ENCODE peak calls at places on chromosomes 16 and 17, in six cellular contexts. I is body of pancreas, E is WTC11, B is thoracic aorta, L is tibial nerve, O is HFFc6. S is an unnamed sample.

GRCh38 chr16:72530434-72530833 is 358.5 kb upstream of the PMFBP1 start:
- DNase-seq in I (no peak), E (no peak), B (no peak), L (no peak), O (peak; percentile 80), S (no peak)

GRCh38 chr16:8673611-8674412 is 605 bp upstream of the ABAT start:
- DNase-seq in I (no peak), E (no peak), B (no peak), L (peak; percentile 16), O (no peak), S (no peak)

GRCh38 chr17:49216953-49217650 is 6.6 kb downstream of the ABI3 start:
- DNase-seq in I (no peak), E (no peak), B (no peak), L (peak; percentile 30), O (no peak), S (no peak)

GRCh38 chr16:89697161-89697615 is 4.3 kb downstream of the SPATA2L start:
- DNase-seq in I (no peak), E (no peak), B (no peak), L (no peak), O (no peak), S (no peak)

GRCh38 chr17:44607836-44608690 is 48.2 kb upstream of the MEIOC start:
- DNase-seq in I (no peak), E (peak; percentile 71), B (no peak), L (no peak), O (peak; percentile 20), S (peak; percentile 56)

GRCh38 chr17:4845128-4845527 is 12.0 kb downstream of the MINK1 start:
- DNase-seq in I (no peak), E (no peak), B (no peak), L (no peak), O (no peak), S (no peak)

GRCh38 chr16:66381585-66382170 is 15.2 kb downstream of the CDH5 start:
- DNase-seq in I (no peak), E (peak; percentile 4), B (no peak), L (no peak), O (no peak), S (no peak)

GRCh38 chr17:49249292-49249794 is 18.8 kb upstream of the PHOSPHO1 start:
- DNase-seq in I (no peak), E (no peak), B (no peak), L (no peak), O (no peak), S (no peak)

GRCh38 chr17:56939869-56940484 is 20.9 kb downstream of the COIL start:
- DNase-seq in I (no peak), E (peak; percentile 24), B (no peak), L (no peak), O (peak; percentile 48), S (no peak)

GRCh38 chr17:35726609-35727460 is 4.6 kb upstream of the RASL10B start:
- DNase-seq in I (peak; percentile 50), E (no peak), B (no peak), L (peak; percentile 53), O (peak; percentile 89), S (peak; percentile 69)

GRCh38 chr17:66276328-66276937 is 26.0 kb upstream of the PRKCA start:
- DNase-seq in I (no peak), E (no peak), B (no peak), L (no peak), O (peak; percentile 22), S (no peak)
- TF ChIP-seq CTCF in I (no peak), E (no peak), B (no peak), L (no peak), O (no peak), S (no peak)

GRCh38 chr16:64983983-64984382 is 137.9 kb downstream of the CDH11 start:
- DNase-seq in I (peak; percentile 12), E (peak; percentile 78), B (no peak), L (no peak), O (peak; percentile 67), S (peak; percentile 37)
- TF ChIP-seq CTCF in I (no peak), E (peak; percentile 77), B (peak; percentile 40), L (peak; percentile 42), O (peak; percentile 89), S (peak; percentile 55)

GRCh38 chr16:87661561-87661960 is 59.3 kb downstream of the JPH3 start:
- DNase-seq in I (no peak), E (peak; percentile 82), B (no peak), L (no peak), O (peak; percentile 12), S (no peak)

GRCh38 chr16:87665193-87665592 is 62.9 kb downstream of the JPH3 start:
- DNase-seq in I (no peak), E (no peak), B (no peak), L (no peak), O (no peak), S (no peak)

GRCh38 chr16:87664792-87665191 is 62.5 kb downstream of the JPH3 start:
- DNase-seq in I (no peak), E (no peak), B (no peak), L (no peak), O (no peak), S (no peak)

GRCh38 chr16:87658564-87659225 is 56.4 kb downstream of the JPH3 start:
- DNase-seq in I (no peak), E (no peak), B (no peak), L (no peak), O (no peak), S (no peak)

DNA sequence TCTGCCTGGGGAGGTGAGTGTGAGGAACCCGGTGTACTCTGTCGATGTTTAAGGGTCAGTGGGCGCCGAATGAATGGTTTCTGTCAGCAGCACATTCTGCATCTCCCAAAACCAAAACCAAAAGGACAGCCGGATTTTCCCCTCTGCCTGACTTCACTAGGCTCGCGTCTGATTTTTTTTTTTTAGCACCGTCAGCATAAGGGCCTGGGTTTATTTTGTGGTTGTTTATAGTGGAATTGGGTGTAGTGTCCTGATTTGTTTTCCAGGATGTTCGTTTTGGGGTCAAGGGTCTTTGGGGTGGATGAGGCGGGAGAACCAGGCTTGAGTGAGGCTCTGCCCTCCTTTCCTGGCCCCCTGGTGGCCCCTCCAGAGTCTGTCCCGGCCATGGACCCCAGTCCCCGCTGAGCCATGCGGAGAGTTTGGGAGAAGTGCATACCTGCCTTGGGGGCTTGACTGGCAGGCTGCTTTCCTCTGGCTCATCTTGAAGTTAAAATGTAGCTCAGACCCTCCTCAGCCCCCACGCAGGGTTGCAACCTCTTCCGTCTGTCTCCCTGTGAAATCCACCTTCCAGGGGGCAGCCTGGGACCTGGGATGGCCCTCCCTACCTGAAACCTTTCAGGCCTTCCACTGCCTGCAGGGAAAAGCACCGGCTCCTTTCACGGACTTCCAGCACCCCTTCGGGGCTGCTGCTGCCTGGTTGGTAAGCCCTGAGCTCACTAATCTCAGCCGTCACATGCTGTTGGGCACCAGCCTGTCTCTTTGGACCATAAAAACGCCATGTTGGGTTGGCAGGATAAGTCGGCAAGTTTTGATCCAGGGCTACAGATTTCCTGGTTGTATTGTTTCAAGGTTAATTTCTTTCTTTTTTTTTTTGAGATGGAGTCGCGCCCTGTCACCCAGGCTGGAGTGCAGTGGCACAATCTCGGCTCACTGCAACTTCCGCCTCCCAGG is 60.2 kb downstream of the JPH3 start:
- DNase-seq in I (no peak), E (no peak), B (no peak), L (no peak), O (no peak), S (no peak)
- TF ChIP-seq CTCF in I (no peak), E (no peak), B (no peak), L (no peak), O (peak; percentile 23), S (no peak)

GRCh38 chr17:69082696-69083095 is 22.0 kb upstream of the ABCA9 start:
- DNase-seq in I (no peak), E (no peak), B (no peak), L (no peak), O (no peak), S (no peak)

GRCh38 chr17:69090365-69090764 is 29.6 kb upstream of the ABCA9 start:
- DNase-seq in I (no peak), E (no peak), B (no peak), L (no peak), O (no peak), S (no peak)

GRCh38 chr17:69088643-69089200 is 28.0 kb upstream of the ABCA9 start:
- DNase-seq in I (no peak), E (no peak), B (no peak), L (no peak), O (no peak), S (no peak)

DNA sequence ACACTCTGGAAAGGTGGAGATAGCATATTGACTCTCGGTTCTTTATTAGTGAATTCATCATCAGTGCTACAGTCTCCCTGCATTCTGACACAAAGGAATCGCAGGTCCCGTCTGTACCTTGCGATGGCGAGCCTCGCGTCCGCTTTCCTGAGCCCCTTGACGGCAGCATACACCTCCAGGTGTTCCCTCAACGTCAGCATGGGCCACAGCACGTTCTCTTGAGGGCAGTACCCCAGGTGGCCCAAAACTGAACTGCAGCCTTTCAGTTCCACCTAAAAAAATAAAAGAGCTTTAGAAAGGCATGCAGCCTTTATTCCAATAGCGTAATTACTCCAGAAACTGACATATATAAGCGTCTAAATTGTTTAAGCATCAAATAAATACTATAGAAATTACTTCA is 24.2 kb upstream of the ABCA9 start:
- DNase-seq in I (peak; percentile 25), E (peak; percentile 79), B (no peak), L (no peak), O (no peak), S (no peak)
- TF ChIP-seq CTCF in I (no peak), E (peak; percentile 68), B (peak; percentile 16), L (no peak), O (peak; percentile 43), S (peak; percentile 18)

DNA sequence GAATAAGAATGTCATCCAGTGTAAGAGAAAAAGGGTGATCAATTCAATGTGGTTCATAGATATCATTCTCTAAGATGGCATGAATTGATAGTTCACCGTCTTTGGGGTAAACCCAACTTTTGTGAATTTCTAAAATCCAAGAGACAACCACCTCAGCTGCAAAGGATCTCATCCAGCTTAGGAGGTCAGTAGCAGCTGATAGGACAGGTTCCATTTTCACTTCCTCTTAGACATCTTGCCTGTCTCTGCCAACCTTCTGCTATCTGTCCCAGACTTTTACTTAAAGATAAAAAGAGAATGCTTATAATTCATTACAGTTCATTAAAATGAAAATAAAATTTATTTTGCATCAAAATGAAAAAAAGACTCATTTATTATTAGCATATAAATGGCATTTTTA is 468.2 kb downstream of the XYLT1 start:
- DNase-seq in I (no peak), E (no peak), B (no peak), L (no peak), O (no peak), S (no peak)
- TF ChIP-seq CTCF in I (no peak), E (no peak), B (no peak), L (no peak), O (no peak), S (no peak)

GRCh38 chr16:56988161-56988947 is 1.0 kb upstream of the NLRC5 start:
- DNase-seq in I (no peak), E (no peak), B (no peak), L (no peak), O (peak; percentile 30), S (no peak)
- TF ChIP-seq CTCF in I (no peak), E (no peak), B (no peak), L (no peak), O (no peak), S (no peak)

DNA sequence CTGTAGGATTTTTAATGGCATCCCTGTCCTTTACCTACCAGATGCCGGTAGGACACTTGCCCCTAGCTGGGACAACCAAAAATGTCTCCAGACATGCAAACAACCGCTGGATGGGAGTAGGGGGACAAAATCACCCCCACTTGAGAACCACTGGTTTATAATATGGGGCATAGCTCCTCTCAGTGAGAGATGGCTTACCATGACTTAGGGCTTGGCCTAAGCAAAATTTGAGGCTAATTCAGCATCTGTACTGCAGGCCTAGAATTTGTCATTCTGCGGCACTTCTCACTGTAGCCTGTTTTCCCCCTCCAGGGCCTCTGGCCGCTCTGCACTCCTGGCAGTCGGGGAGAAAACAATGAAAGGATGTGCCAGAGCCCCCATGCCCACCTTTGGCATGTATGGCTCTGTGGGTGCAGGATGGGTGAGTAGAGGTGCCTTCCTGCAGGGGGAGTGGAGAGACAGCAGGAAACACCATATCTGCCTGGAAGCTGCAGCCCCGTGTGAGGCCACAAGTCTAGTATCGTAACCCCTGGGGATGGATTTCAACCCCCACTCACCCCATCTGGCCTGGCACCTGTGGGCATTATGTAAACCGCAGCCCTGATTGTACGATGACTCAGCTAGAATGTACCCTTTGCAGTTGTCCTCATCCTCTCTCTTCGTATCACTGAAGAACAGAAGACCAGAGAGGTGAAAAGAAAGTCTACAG is 268.1 kb downstream of the SOX9 start:
- DNase-seq in I (no peak), E (no peak), B (no peak), L (no peak), O (peak; percentile 15), S (no peak)
- TF ChIP-seq CTCF in I (no peak), E (no peak), B (no peak), L (no peak), O (peak; percentile 59), S (no peak)